ENCODE peak calls at places on chromosomes 16 and 17, in eight cellular contexts. One of them, this sample, is unnamed.

GRCh38 chr17:16997514-16998429 is 25.9 kb upstream of the TNFRSF13B start:
- DNase-seq in lower lobe of right lung: no peak
- DNase-seq in AG04450: no peak
- DNase-seq in tibial artery: no peak
- DNase-seq in neural progenitor cell: no peak
- DNase-seq in psoas muscle: no peak
- DNase-seq in colonic mucosa: no peak
- DNase-seq in spleen: peak
- DNase-seq in this sample: no peak

GRCh38 chr17:76427457-76428231 is 25.3 kb downstream of the UBE2O start:
- DNase-seq in tibial artery: no peak
- DNase-seq in lower lobe of right lung: no peak
- DNase-seq in AG04450: peak
- DNase-seq in psoas muscle: no peak
- DNase-seq in colonic mucosa: no peak
- DNase-seq in spleen: no peak
- DNase-seq in neural progenitor cell: no peak
- DNase-seq in this sample: no peak

GRCh38 chr16:68833251-68833650 is 10.1 kb upstream of the TANGO6 start:
- DNase-seq in neural progenitor cell: no peak
- DNase-seq in lower lobe of right lung: no peak
- DNase-seq in psoas muscle: no peak
- DNase-seq in AG04450: no peak
- DNase-seq in tibial artery: no peak
- DNase-seq in colonic mucosa: no peak
- DNase-seq in spleen: no peak
- DNase-seq in this sample: no peak

GRCh38 chr16:72474511-72475123 is 302.7 kb upstream of the PMFBP1 start:
- DNase-seq in spleen: no peak
- DNase-seq in colonic mucosa: no peak
- DNase-seq in tibial artery: no peak
- DNase-seq in psoas muscle: no peak
- DNase-seq in neural progenitor cell: no peak
- DNase-seq in lower lobe of right lung: no peak
- DNase-seq in AG04450: peak
- DNase-seq in this sample: no peak

GRCh38 chr17:8188408-8188839 is 1.6 kb downstream of the BORCS6 start:
- DNase-seq in spleen: peak
- DNase-seq in colonic mucosa: no peak
- DNase-seq in AG04450: no peak
- DNase-seq in tibial artery: no peak
- DNase-seq in lower lobe of right lung: no peak
- DNase-seq in psoas muscle: no peak
- DNase-seq in neural progenitor cell: no peak
- DNase-seq in this sample: peak

GRCh38 chr17:50314456-50315011 is 31.4 kb upstream of the XYLT2 start:
- DNase-seq in neural progenitor cell: no peak
- DNase-seq in lower lobe of right lung: no peak
- DNase-seq in spleen: peak
- DNase-seq in colonic mucosa: no peak
- DNase-seq in tibial artery: no peak
- DNase-seq in AG04450: no peak
- DNase-seq in psoas muscle: no peak
- DNase-seq in this sample: no peak

GRCh38 chr17:38727661-38728220 is 2.4 kb upstream of the CISD3 start:
- DNase-seq in psoas muscle: no peak
- DNase-seq in tibial artery: no peak
- DNase-seq in lower lobe of right lung: no peak
- DNase-seq in AG04450: no peak
- DNase-seq in colonic mucosa: no peak
- DNase-seq in neural progenitor cell: no peak
- DNase-seq in spleen: no peak
- DNase-seq in this sample: no peak

GRCh38 chr17:36610472-36610871 is 9.1 kb downstream of the MRM1 start:
- DNase-seq in lower lobe of right lung: no peak
- DNase-seq in spleen: no peak
- DNase-seq in AG04450: no peak
- DNase-seq in neural progenitor cell: no peak
- DNase-seq in colonic mucosa: no peak
- DNase-seq in psoas muscle: peak
- DNase-seq in tibial artery: no peak
- DNase-seq in this sample: no peak

GRCh38 chr16:26198221-26198620 is 506.5 kb downstream of the HS3ST4 start:
- DNase-seq in lower lobe of right lung: no peak
- DNase-seq in neural progenitor cell: no peak
- DNase-seq in tibial artery: no peak
- DNase-seq in psoas muscle: no peak
- DNase-seq in spleen: no peak
- DNase-seq in colonic mucosa: no peak
- DNase-seq in AG04450: no peak
- DNase-seq in this sample: no peak

GRCh38 chr16:4313563-4314531 is 2.0 kb upstream of the GLIS2 start:
- DNase-seq in spleen: no peak
- DNase-seq in lower lobe of right lung: peak
- DNase-seq in AG04450: no peak
- DNase-seq in neural progenitor cell: peak
- DNase-seq in colonic mucosa: peak
- DNase-seq in psoas muscle: peak
- DNase-seq in tibial artery: no peak
- DNase-seq in this sample: peak

GRCh38 chr16:27448531-27449433 is 46.8 kb downstream of the IL21R start:
- DNase-seq in lower lobe of right lung: no peak
- DNase-seq in AG04450: no peak
- DNase-seq in colonic mucosa: no peak
- DNase-seq in neural progenitor cell: no peak
- DNase-seq in spleen: no peak
- DNase-seq in psoas muscle: no peak
- DNase-seq in tibial artery: no peak
- DNase-seq in this sample: peak

GRCh38 chr17:2237960-2238359 is 65.6 kb downstream of the SMG6 start:
- DNase-seq in colonic mucosa: no peak
- DNase-seq in tibial artery: no peak
- DNase-seq in AG04450: no peak
- DNase-seq in lower lobe of right lung: no peak
- DNase-seq in psoas muscle: no peak
- DNase-seq in neural progenitor cell: no peak
- DNase-seq in spleen: no peak
- DNase-seq in this sample: no peak

GRCh38 chr17:28406478-28406824 is 439 bp upstream of the SLC46A1 start:
- DNase-seq in tibial artery: no peak
- DNase-seq in lower lobe of right lung: no peak
- DNase-seq in psoas muscle: no peak
- DNase-seq in AG04450: no peak
- DNase-seq in colonic mucosa: no peak
- DNase-seq in spleen: no peak
- DNase-seq in neural progenitor cell: peak
- DNase-seq in this sample: no peak

GRCh38 chr16:88737298-88738166 is 31.2 kb downstream of the CTU2 start:
- DNase-seq in neural progenitor cell: peak
- DNase-seq in lower lobe of right lung: peak
- DNase-seq in psoas muscle: peak
- DNase-seq in spleen: peak
- DNase-seq in colonic mucosa: peak
- DNase-seq in AG04450: peak
- DNase-seq in tibial artery: peak
- DNase-seq in this sample: peak

GRCh38 chr16:70390774-70391173 is 44.1 kb downstream of the DDX19A start:
- DNase-seq in colonic mucosa: no peak
- DNase-seq in neural progenitor cell: no peak
- DNase-seq in lower lobe of right lung: no peak
- DNase-seq in AG04450: no peak
- DNase-seq in psoas muscle: no peak
- DNase-seq in tibial artery: no peak
- DNase-seq in spleen: no peak
- DNase-seq in this sample: no peak

GRCh38 chr17:34979650-34980352 is 511 bp upstream of the LIG3 start:
- DNase-seq in spleen: no peak
- DNase-seq in colonic mucosa: no peak
- DNase-seq in lower lobe of right lung: no peak
- DNase-seq in neural progenitor cell: peak
- DNase-seq in AG04450: no peak
- DNase-seq in psoas muscle: no peak
- DNase-seq in tibial artery: no peak
- DNase-seq in this sample: no peak

GRCh38 chr16:80614908-80615696 is 74.3 kb downstream of the DYNLRB2 start:
- DNase-seq in AG04450: peak
- DNase-seq in psoas muscle: no peak
- DNase-seq in tibial artery: no peak
- DNase-seq in neural progenitor cell: no peak
- DNase-seq in colonic mucosa: no peak
- DNase-seq in lower lobe of right lung: no peak
- DNase-seq in spleen: no peak
- DNase-seq in this sample: no peak

GRCh38 chr17:5592382-5592781 is 8.1 kb upstream of the NLRP1 start:
- DNase-seq in spleen: no peak
- DNase-seq in neural progenitor cell: peak
- DNase-seq in colonic mucosa: no peak
- DNase-seq in AG04450: peak
- DNase-seq in lower lobe of right lung: no peak
- DNase-seq in tibial artery: no peak
- DNase-seq in psoas muscle: no peak
- DNase-seq in this sample: no peak

GRCh38 chr16:63447121-63447520 is 1410.9 kb upstream of the CDH8 start:
- DNase-seq in AG04450: no peak
- DNase-seq in lower lobe of right lung: no peak
- DNase-seq in neural progenitor cell: peak
- DNase-seq in spleen: no peak
- DNase-seq in psoas muscle: no peak
- DNase-seq in colonic mucosa: no peak
- DNase-seq in tibial artery: no peak
- DNase-seq in this sample: no peak

GRCh38 chr17:80427366-80428282 is 12.7 kb downstream of the ENDOV start:
- DNase-seq in neural progenitor cell: peak
- DNase-seq in lower lobe of right lung: no peak
- DNase-seq in AG04450: no peak
- DNase-seq in psoas muscle: peak
- DNase-seq in spleen: peak
- DNase-seq in colonic mucosa: no peak
- DNase-seq in tibial artery: no peak
- DNase-seq in this sample: peak

GRCh38 chr17:57517216-57517518 is 227.9 kb downstream of the CCDC182 start:
- DNase-seq in tibial artery: no peak
- DNase-seq in spleen: no peak
- DNase-seq in psoas muscle: no peak
- DNase-seq in neural progenitor cell: peak
- DNase-seq in AG04450: no peak
- DNase-seq in lower lobe of right lung: no peak
- DNase-seq in colonic mucosa: no peak
- DNase-seq in this sample: no peak

GRCh38 chr17:57699751-57700186 is 45.3 kb downstream of the CCDC182 start:
- DNase-seq in tibial artery: no peak
- DNase-seq in psoas muscle: no peak
- DNase-seq in AG04450: no peak
- DNase-seq in neural progenitor cell: no peak
- DNase-seq in colonic mucosa: no peak
- DNase-seq in spleen: no peak
- DNase-seq in lower lobe of right lung: no peak
- DNase-seq in this sample: no peak

GRCh38 chr16:75298252-75298651 is 46.8 kb upstream of the BCAR1 start:
- DNase-seq in colonic mucosa: no peak
- DNase-seq in spleen: no peak
- DNase-seq in tibial artery: no peak
- DNase-seq in AG04450: no peak
- DNase-seq in lower lobe of right lung: no peak
- DNase-seq in psoas muscle: no peak
- DNase-seq in neural progenitor cell: no peak
- DNase-seq in this sample: no peak

GRCh38 chr17:30483159-30483558 is 6.0 kb downstream of the GOSR1 start:
- DNase-seq in neural progenitor cell: no peak
- DNase-seq in lower lobe of right lung: no peak
- DNase-seq in spleen: no peak
- DNase-seq in AG04450: no peak
- DNase-seq in colonic mucosa: no peak
- DNase-seq in psoas muscle: no peak
- DNase-seq in tibial artery: no peak
- DNase-seq in this sample: no peak
- TF ChIP-seq CTCF in neural progenitor cell: no peak
- TF ChIP-seq CTCF in lower lobe of right lung: no peak
- TF ChIP-seq CTCF in spleen: no peak
- TF ChIP-seq CTCF in AG04450: no peak
- TF ChIP-seq CTCF in colonic mucosa: no peak
- TF ChIP-seq CTCF in psoas muscle: no peak
- TF ChIP-seq CTCF in tibial artery: no peak
- TF ChIP-seq CTCF in this sample: no peak

GRCh38 chr16:9372934-9373890 is 281.8 kb downstream of the HAPSTR1 start:
- DNase-seq in spleen: no peak
- DNase-seq in colonic mucosa: no peak
- DNase-seq in AG04450: no peak
- DNase-seq in tibial artery: no peak
- DNase-seq in lower lobe of right lung: no peak
- DNase-seq in psoas muscle: no peak
- DNase-seq in neural progenitor cell: peak
- DNase-seq in this sample: no peak
- H3K27ac ChIP-seq in spleen: no peak
- H3K27ac ChIP-seq in colonic mucosa: no peak
- H3K27ac ChIP-seq in AG04450: no peak
- H3K27ac ChIP-seq in tibial artery: no peak
- H3K27ac ChIP-seq in lower lobe of right lung: no peak
- H3K27ac ChIP-seq in psoas muscle: no peak
- H3K27ac ChIP-seq in neural progenitor cell: no peak
- H3K27ac ChIP-seq in this sample: no peak

DNA sequence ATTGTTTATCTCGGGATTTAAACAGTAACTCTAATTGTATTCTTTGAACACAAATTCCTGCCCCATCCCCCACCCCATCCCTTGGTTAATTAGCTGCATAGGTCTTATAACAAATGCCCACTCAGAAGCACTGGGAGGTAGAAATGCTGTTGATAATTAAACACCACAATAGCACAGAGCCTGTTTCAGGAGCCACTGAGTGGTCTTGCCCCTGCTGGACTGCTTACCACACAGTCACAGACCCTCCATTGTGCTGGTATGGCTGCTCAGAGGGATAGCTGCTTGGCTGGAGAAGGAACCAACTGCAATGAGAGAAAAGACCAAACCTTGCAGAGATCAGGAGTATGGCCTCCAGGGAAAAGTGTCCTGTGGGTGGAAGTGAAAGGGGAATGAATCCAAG is 214.1 kb downstream of the ANKFN1 start:
- DNase-seq in psoas muscle: no peak
- DNase-seq in AG04450: no peak
- DNase-seq in spleen: no peak
- DNase-seq in tibial artery: no peak
- DNase-seq in neural progenitor cell: peak
- DNase-seq in colonic mucosa: no peak
- DNase-seq in lower lobe of right lung: no peak
- DNase-seq in this sample: no peak
- H3K4me3 ChIP-seq in psoas muscle: no peak
- H3K4me3 ChIP-seq in AG04450: no peak
- H3K4me3 ChIP-seq in spleen: no peak
- H3K4me3 ChIP-seq in tibial artery: no peak
- H3K4me3 ChIP-seq in neural progenitor cell: no peak
- H3K4me3 ChIP-seq in colonic mucosa: no peak
- H3K4me3 ChIP-seq in lower lobe of right lung: no peak
- H3K4me3 ChIP-seq in this sample: no peak

GRCh38 chr16:1298406-1298805 is 11.0 kb upstream of the UBE2I start:
- DNase-seq in spleen: no peak
- DNase-seq in colonic mucosa: no peak
- DNase-seq in psoas muscle: no peak
- DNase-seq in lower lobe of right lung: no peak
- DNase-seq in neural progenitor cell: no peak
- DNase-seq in tibial artery: no peak
- DNase-seq in AG04450: no peak
- DNase-seq in this sample: no peak
- TF ChIP-seq CTCF in spleen: no peak
- TF ChIP-seq CTCF in colonic mucosa: no peak
- TF ChIP-seq CTCF in psoas muscle: no peak
- TF ChIP-seq CTCF in lower lobe of right lung: no peak
- TF ChIP-seq CTCF in neural progenitor cell: no peak
- TF ChIP-seq CTCF in tibial artery: no peak
- TF ChIP-seq CTCF in AG04450: no peak
- TF ChIP-seq CTCF in this sample: no peak